ENCODE peak calls at places on chromosomes 5 and 9, in four cellular contexts. W is HepG2, Z is K562, X is H1. O is an unnamed sample.

GRCh38 chr9:82456621-82457020 is 468.0 kb downstream of the SPATA31D1 start:
- DNase-seq in W (no peak), X (no peak), Z (no peak), O (no peak)

GRCh38 chr5:116861097-116861496 is 286.5 kb upstream of the SEMA6A start:
- DNase-seq in Z (no peak), W (no peak), X (no peak), O (no peak)

GRCh38 chr9:126156898-126157297 is 169.7 kb upstream of the MVB12B start:
- DNase-seq in W (no peak), Z (no peak), X (no peak), O (no peak)

GRCh38 chr5:169786219-169786618 is 149.1 kb downstream of the DOCK2 start:
- DNase-seq in Z (no peak), W (no peak), X (no peak), O (no peak)

GRCh38 chr5:68544656-68545565 is 329.4 kb downstream of the PIK3R1 start:
- DNase-seq in Z (no peak), W (no peak), X (no peak), O (peak; percentile 60)

GRCh38 chr9:80615964-80616363 is 1044.2 kb downstream of the TLE4 start:
- DNase-seq in X (no peak), W (no peak), Z (no peak), O (no peak)

GRCh38 chr5:96675882-96676281 is 13.7 kb downstream of the CAST start:
- DNase-seq in X (no peak), W (no peak), Z (no peak), O (no peak)

GRCh38 chr9:108412755-108413154 is 443.0 kb downstream of the ACTL7B start:
- DNase-seq in Z (no peak), W (no peak), X (peak; percentile 70), O (no peak)

GRCh38 chr9:32251539-32251938 is 132.9 kb upstream of the ACO1 start:
- DNase-seq in Z (no peak), X (peak; percentile 61), W (peak; percentile 80), O (no peak)

GRCh38 chr5:160743027-160743426 is 109.0 kb downstream of the ATP10B start:
- DNase-seq in X (no peak), Z (no peak), W (no peak), O (no peak)

GRCh38 chr5:177434437-177434836 is 8.0 kb downstream of the GRK6 start:
- DNase-seq in X (no peak), W (no peak), Z (no peak), O (no peak)

GRCh38 chr9:78131969-78132687 is 100.5 kb upstream of the GNAQ start:
- DNase-seq in W (no peak), X (no peak), Z (no peak), O (no peak)

GRCh38 chr9:93288341-93288740 is 104.4 kb downstream of the WNK2 start:
- DNase-seq in Z (no peak), W (peak; percentile 33), X (peak; percentile 48), O (no peak)

GRCh38 chr5:143759368-143760136 is 52.4 kb upstream of the HMHB1 start:
- DNase-seq in W (no peak), Z (no peak), X (no peak), O (no peak)

GRCh38 chr5:96048763-96049162 is 87.1 kb upstream of the ELL2 start:
- DNase-seq in Z (peak; percentile 12), X (no peak), W (no peak), O (no peak)

GRCh38 chr9:111030492-111030891 is 7.8 kb downstream of the LPAR1 start:
- DNase-seq in Z (no peak), X (no peak), W (no peak), O (no peak)

GRCh38 chr5:53008751-53009150 is 19.6 kb downstream of the ITGA2 start:
- DNase-seq in X (no peak), W (no peak), Z (no peak), O (no peak)

GRCh38 chr5:117738571-117738970 is 1163.9 kb upstream of the SEMA6A start:
- DNase-seq in X (no peak), W (no peak), Z (no peak), O (no peak)

GRCh38 chr9:78989031-78989658 is 582.6 kb upstream of the TLE4 start:
- DNase-seq in Z (no peak), W (no peak), X (no peak), O (no peak)

GRCh38 chr9:76655121-76655531 is 109.1 kb upstream of the PCA3 start:
- DNase-seq in X (no peak), W (no peak), Z (no peak), O (no peak)

GRCh38 chr9:115002371-115003120 is 72.2 kb upstream of the TNFSF8 start:
- DNase-seq in Z (no peak), W (no peak), X (no peak), O (no peak)

GRCh38 chr5:179795049-179795862 is 1.5 kb downstream of the LTC4S start:
- DNase-seq in Z (no peak), X (peak; percentile 72), W (no peak), O (peak; percentile 52)

GRCh38 chr5:176647870-176648466 is 684 bp downstream of the TSPAN17 start:
- DNase-seq in W (no peak), Z (peak; percentile 67), X (peak; percentile 65), O (peak; percentile 55)

GRCh38 chr9:101311759-101312420 is 72.9 kb downstream of the BAAT start:
- DNase-seq in X (no peak), Z (peak; percentile 56), W (peak; percentile 93), O (peak; percentile 33)

GRCh38 chr5:90968319-90968718 is 409.7 kb downstream of the ADGRV1 start:
- DNase-seq in Z (no peak), W (no peak), X (no peak), O (no peak)
- TF ChIP-seq JUND in Z (no peak), W (no peak), X (no peak), O (no peak)

GRCh38 chr5:134570365-134570758 is 44.9 kb downstream of the JADE2 start:
- DNase-seq in W (no peak), X (no peak), Z (no peak), O (no peak)
- TF ChIP-seq JUND in W (no peak), X (no peak), Z (no peak), O (no peak)

GRCh38 chr5:130546216-130546615 is 618.8 kb downstream of the HINT1 start:
- DNase-seq in Z (no peak), W (no peak), X (no peak), O (no peak)

GRCh38 chr5:130536726-130537125 is 628.3 kb downstream of the HINT1 start:
- DNase-seq in W (no peak), Z (no peak), X (no peak), O (no peak)

GRCh38 chr5:130545291-130545690 is 619.8 kb downstream of the HINT1 start:
- DNase-seq in X (no peak), Z (no peak), W (no peak), O (peak; percentile 80)

GRCh38 chr5:130541617-130542221 is 623.3 kb downstream of the HINT1 start:
- DNase-seq in X (no peak), Z (no peak), W (no peak), O (no peak)
- TF ChIP-seq JUND in X (no peak), Z (no peak), W (no peak), O (no peak)

DNA sequence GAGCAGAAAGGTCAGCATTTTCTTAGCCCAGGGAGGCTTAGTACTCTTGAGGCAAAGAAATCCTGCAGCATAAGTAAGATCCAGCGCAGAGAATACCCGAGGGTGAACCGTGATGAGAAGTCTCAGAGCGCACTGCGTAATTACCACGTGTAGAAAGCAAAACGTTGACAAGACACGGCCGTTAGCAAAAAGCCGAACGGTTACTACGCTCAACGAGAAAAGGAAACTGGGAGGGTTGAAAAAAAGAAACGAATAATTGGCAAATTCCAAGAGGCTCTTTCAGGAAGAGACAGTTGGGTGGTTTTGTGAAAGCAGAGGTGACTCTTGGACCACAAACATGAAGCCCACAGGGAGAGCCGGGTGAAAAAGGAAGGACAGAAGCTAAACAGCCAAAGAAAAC is 103.9 kb downstream of the COL23A1 start:
- DNase-seq in W (no peak), X (no peak), Z (no peak), O (no peak)
- TF ChIP-seq JUND in W (no peak), X (no peak), Z (no peak), O (no peak)

GRCh38 chr5:15791859-15792258 is 291.9 kb downstream of the FBXL7 start:
- DNase-seq in X (no peak), Z (no peak), W (no peak), O (no peak)
- TF ChIP-seq JUND in X (no peak), Z (no peak), W (no peak), O (no peak)

O was measured in T47D.